ENCODE peak calls at places on chromosomes 3 and 15, in ten cellular contexts. One of them, this sample, is unnamed.

GRCh38 chr3:168220609-168221008 is 124.9 kb upstream of the GOLIM4 start:
- DNase-seq in left cardiac atrium: peak
- DNase-seq in neural progenitor cell: no peak
- DNase-seq in T-helper 9 cell: no peak
- DNase-seq in nucleus accumbens: no peak
- DNase-seq in stimulated activated CD4-positive, alpha-beta T cell treated with anti-CD3 and anti-CD28 coated beads, TNF-alpha, amount 100 ng/mL, for 1 hour: no peak
- DNase-seq in NCI-H1436: no peak
- DNase-seq in activated effector memory CD4-positive, alpha-beta T cell treated with anti-CD3 and anti-CD28 coated beads, Interleukin-2, amount 50 U/mL, for 16 hours: no peak
- DNase-seq in HEK293T: no peak
- DNase-seq in fibroblast of lung: no peak
- DNase-seq in this sample: no peak

GRCh38 chr3:55489804-55490132 is 2.7 kb upstream of the WNT5A start:
- DNase-seq in left cardiac atrium: no peak
- DNase-seq in neural progenitor cell: peak
- DNase-seq in T-helper 9 cell: no peak
- DNase-seq in nucleus accumbens: no peak
- DNase-seq in stimulated activated CD4-positive, alpha-beta T cell treated with anti-CD3 and anti-CD28 coated beads, TNF-alpha, amount 100 ng/mL, for 1 hour: no peak
- DNase-seq in NCI-H1436: no peak
- DNase-seq in activated effector memory CD4-positive, alpha-beta T cell treated with anti-CD3 and anti-CD28 coated beads, Interleukin-2, amount 50 U/mL, for 16 hours: no peak
- DNase-seq in HEK293T: no peak
- DNase-seq in fibroblast of lung: no peak
- DNase-seq in this sample: no peak

GRCh38 chr3:149534671-149535394 is 60.3 kb downstream of the TM4SF4 start:
- DNase-seq in left cardiac atrium: peak
- DNase-seq in neural progenitor cell: no peak
- DNase-seq in T-helper 9 cell: no peak
- DNase-seq in nucleus accumbens: peak
- DNase-seq in stimulated activated CD4-positive, alpha-beta T cell treated with anti-CD3 and anti-CD28 coated beads, TNF-alpha, amount 100 ng/mL, for 1 hour: no peak
- DNase-seq in NCI-H1436: peak
- DNase-seq in activated effector memory CD4-positive, alpha-beta T cell treated with anti-CD3 and anti-CD28 coated beads, Interleukin-2, amount 50 U/mL, for 16 hours: no peak
- DNase-seq in HEK293T: no peak
- DNase-seq in fibroblast of lung: peak
- DNase-seq in this sample: no peak

GRCh38 chr3:153624310-153625030 is 462.4 kb downstream of the RAP2B start:
- DNase-seq in left cardiac atrium: no peak
- DNase-seq in neural progenitor cell: no peak
- DNase-seq in T-helper 9 cell: no peak
- DNase-seq in nucleus accumbens: no peak
- DNase-seq in stimulated activated CD4-positive, alpha-beta T cell treated with anti-CD3 and anti-CD28 coated beads, TNF-alpha, amount 100 ng/mL, for 1 hour: no peak
- DNase-seq in NCI-H1436: no peak
- DNase-seq in activated effector memory CD4-positive, alpha-beta T cell treated with anti-CD3 and anti-CD28 coated beads, Interleukin-2, amount 50 U/mL, for 16 hours: peak
- DNase-seq in HEK293T: no peak
- DNase-seq in fibroblast of lung: no peak
- DNase-seq in this sample: no peak

GRCh38 chr3:4394048-4394447 is 73.0 kb downstream of the SUMF1 start:
- DNase-seq in left cardiac atrium: no peak
- DNase-seq in neural progenitor cell: no peak
- DNase-seq in T-helper 9 cell: no peak
- DNase-seq in nucleus accumbens: no peak
- DNase-seq in stimulated activated CD4-positive, alpha-beta T cell treated with anti-CD3 and anti-CD28 coated beads, TNF-alpha, amount 100 ng/mL, for 1 hour: no peak
- DNase-seq in NCI-H1436: no peak
- DNase-seq in activated effector memory CD4-positive, alpha-beta T cell treated with anti-CD3 and anti-CD28 coated beads, Interleukin-2, amount 50 U/mL, for 16 hours: peak
- DNase-seq in HEK293T: no peak
- DNase-seq in fibroblast of lung: peak
- DNase-seq in this sample: no peak

GRCh38 chr3:58562498-58562897 is 14.7 kb downstream of the FAM107A start:
- DNase-seq in left cardiac atrium: no peak
- DNase-seq in neural progenitor cell: no peak
- DNase-seq in T-helper 9 cell: no peak
- DNase-seq in nucleus accumbens: no peak
- DNase-seq in stimulated activated CD4-positive, alpha-beta T cell treated with anti-CD3 and anti-CD28 coated beads, TNF-alpha, amount 100 ng/mL, for 1 hour: no peak
- DNase-seq in NCI-H1436: no peak
- DNase-seq in activated effector memory CD4-positive, alpha-beta T cell treated with anti-CD3 and anti-CD28 coated beads, Interleukin-2, amount 50 U/mL, for 16 hours: peak
- DNase-seq in HEK293T: no peak
- DNase-seq in fibroblast of lung: no peak
- DNase-seq in this sample: no peak

GRCh38 chr15:40421246-40422157 is 15.9 kb downstream of the IVD start:
- DNase-seq in left cardiac atrium: peak
- DNase-seq in neural progenitor cell: peak
- DNase-seq in T-helper 9 cell: peak
- DNase-seq in nucleus accumbens: peak
- DNase-seq in stimulated activated CD4-positive, alpha-beta T cell treated with anti-CD3 and anti-CD28 coated beads, TNF-alpha, amount 100 ng/mL, for 1 hour: peak
- DNase-seq in NCI-H1436: peak
- DNase-seq in activated effector memory CD4-positive, alpha-beta T cell treated with anti-CD3 and anti-CD28 coated beads, Interleukin-2, amount 50 U/mL, for 16 hours: peak
- DNase-seq in HEK293T: peak
- DNase-seq in fibroblast of lung: peak
- DNase-seq in this sample: peak

GRCh38 chr3:10099030-10099429 is 9.0 kb downstream of the FANCD2OS start:
- DNase-seq in left cardiac atrium: no peak
- DNase-seq in neural progenitor cell: no peak
- DNase-seq in T-helper 9 cell: no peak
- DNase-seq in nucleus accumbens: no peak
- DNase-seq in stimulated activated CD4-positive, alpha-beta T cell treated with anti-CD3 and anti-CD28 coated beads, TNF-alpha, amount 100 ng/mL, for 1 hour: no peak
- DNase-seq in NCI-H1436: no peak
- DNase-seq in activated effector memory CD4-positive, alpha-beta T cell treated with anti-CD3 and anti-CD28 coated beads, Interleukin-2, amount 50 U/mL, for 16 hours: no peak
- DNase-seq in HEK293T: no peak
- DNase-seq in fibroblast of lung: no peak
- DNase-seq in this sample: no peak

GRCh38 chr15:84781505-84781904 is 33.1 kb downstream of the ZNF592 start:
- DNase-seq in left cardiac atrium: no peak
- DNase-seq in neural progenitor cell: no peak
- DNase-seq in T-helper 9 cell: no peak
- DNase-seq in nucleus accumbens: no peak
- DNase-seq in stimulated activated CD4-positive, alpha-beta T cell treated with anti-CD3 and anti-CD28 coated beads, TNF-alpha, amount 100 ng/mL, for 1 hour: no peak
- DNase-seq in NCI-H1436: no peak
- DNase-seq in activated effector memory CD4-positive, alpha-beta T cell treated with anti-CD3 and anti-CD28 coated beads, Interleukin-2, amount 50 U/mL, for 16 hours: no peak
- DNase-seq in HEK293T: no peak
- DNase-seq in fibroblast of lung: peak
- DNase-seq in this sample: no peak

This sample was measured in D721Med.